ENCODE peak calls at places on chromosome 22, in four cellular contexts. G, U, N and X are unnamed samples. For H3K36me3, the result is how much of the 10 kb centered on the place peaks cover.

GRCh38 chr22:27283714-27284113 is 517.8 kb downstream of the MN1 start:
- DNase-seq in G (no peak), U (no peak), N (no peak), X (no peak)

GRCh38 chr22:33969052-33969451 is 48.8 kb upstream of the LARGE1 start:
- DNase-seq in G (no peak), U (no peak), N (no peak), X (no peak)

GRCh38 chr22:40593460-40594273 is 42.9 kb downstream of the MRTFA start:
- DNase-seq in G (no peak), U (no peak), N (no peak), X (no peak)

GRCh38 chr22:38868886-38869381 is 3.1 kb downstream of the CBX6 start:
- DNase-seq in G (peak), U (peak), N (peak), X (peak)

GRCh38 chr22:49525776-49526535 is 301.7 kb downstream of the BRD1 start:
- DNase-seq in G (no peak), U (no peak), N (no peak), X (peak)

GRCh38 chr22:50621491-50621880 is 6.5 kb downstream of the ARSA start:
- DNase-seq in G (no peak), U (peak), N (no peak), X (no peak)

GRCh38 chr22:39725351-39726035 is 154.9 kb downstream of the CACNA1I start:
- DNase-seq in G (no peak), U (peak), N (peak), X (no peak)

GRCh38 chr22:49360746-49361145 is 466.9 kb downstream of the BRD1 start:
- DNase-seq in G (no peak), U (no peak), N (no peak), X (no peak)

GRCh38 chr22:31399211-31400022 is at the start of gene DRG1:
- DNase-seq in G (peak), U (peak), N (peak), X (peak)

GRCh38 chr22:39396797-39397195 is 2.8 kb upstream of the TAB1 start:
- DNase-seq in G (no peak), U (no peak), N (no peak), X (no peak)

GRCh38 chr22:28395920-28396447 is 283.7 kb downstream of the TTC28 start:
- DNase-seq in G (no peak), U (no peak), N (no peak), X (no peak)

GRCh38 chr22:50627452-50627913 is 469 bp downstream of the ARSA start:
- DNase-seq in G (no peak), U (no peak), N (peak), X (peak)

GRCh38 chr22:27597703-27598444 is 203.7 kb downstream of the MN1 start:
- DNase-seq in G (no peak), U (no peak), N (no peak), X (no peak)

GRCh38 chr22:46598737-46599424 is 21.3 kb upstream of the GRAMD4 start:
- DNase-seq in G (no peak), U (no peak), N (no peak), X (no peak)
- TF ChIP-seq CTCF in G (no peak), U (no peak), N (no peak), X (no peak)

GRCh38 chr22:36282078-36282831 is 29.3 kb downstream of the APOL1 start:
- DNase-seq in G (no peak), U (peak), N (no peak), X (no peak)
- H3K36me3 ChIP-seq in G (half or more), U (half or more), N (half or more), X (half or more)

DNA sequence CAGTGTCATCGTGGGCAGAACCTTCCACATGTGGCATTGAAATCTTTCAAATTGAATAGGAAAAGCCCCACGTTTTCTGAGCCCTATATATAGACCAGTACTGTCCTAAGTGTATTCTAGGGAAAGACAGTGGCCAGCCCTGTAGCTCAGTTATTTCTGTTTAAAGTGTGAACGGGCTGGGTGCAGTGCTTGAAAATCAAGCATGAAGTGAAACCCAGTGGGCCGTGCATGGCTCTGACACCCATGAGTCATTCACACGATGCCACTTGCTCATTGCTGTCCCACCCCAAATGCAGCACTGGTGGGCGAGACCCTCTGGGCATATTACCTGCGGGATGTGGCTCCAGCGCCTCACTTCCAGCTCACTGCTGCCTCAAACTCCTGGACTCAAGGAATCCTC is 29.8 kb upstream of the CCDC188 start:
- DNase-seq in G (no peak), U (no peak), N (no peak), X (no peak)
- TF ChIP-seq CTCF in G (no peak), U (no peak), N (no peak), X (no peak)

DNA sequence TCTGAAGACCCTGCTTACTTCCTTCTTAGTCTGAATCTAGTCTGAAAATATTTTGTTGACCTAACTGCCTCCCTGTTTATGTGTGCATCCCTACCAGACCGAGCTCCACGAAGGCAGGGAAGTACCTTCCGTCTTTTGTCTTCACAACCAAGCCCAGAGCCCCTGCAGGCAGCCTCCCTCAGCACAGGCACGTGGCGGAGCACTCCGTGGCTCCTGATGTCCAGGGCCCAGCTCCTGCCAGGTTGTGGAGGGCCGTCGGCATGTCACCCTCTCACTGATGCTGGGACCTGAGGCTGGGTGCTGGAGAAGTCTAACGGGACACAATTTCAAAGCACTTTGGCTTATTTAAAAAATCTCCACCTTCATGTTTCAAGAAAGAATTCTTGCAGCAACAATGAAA is 59.4 kb upstream of the CLTCL1 start:
- DNase-seq in G (no peak), U (no peak), N (no peak), X (no peak)
- H3K36me3 ChIP-seq in G (under half), U (half or more), N (half or more), X (under half)

GRCh38 chr22:43159484-43160178 is 8.3 kb downstream of the TSPO start:
- DNase-seq in G (no peak), U (no peak), N (peak), X (peak)
- TF ChIP-seq CTCF in G (no peak), U (peak), N (peak), X (peak)

GRCh38 chr22:37306494-37306829 is 24.2 kb downstream of the CYTH4 start:
- DNase-seq in G (no peak), U (no peak), N (no peak), X (no peak)

GRCh38 chr22:37303821-37304274 is 21.5 kb downstream of the CYTH4 start:
- DNase-seq in G (peak), U (peak), N (no peak), X (no peak)

GRCh38 chr22:37305873-37306272 is 23.6 kb downstream of the CYTH4 start:
- DNase-seq in G (no peak), U (no peak), N (no peak), X (no peak)

GRCh38 chr22:37302617-37303555 is 20.6 kb downstream of the CYTH4 start:
- DNase-seq in G (no peak), U (no peak), N (no peak), X (no peak)

DNA sequence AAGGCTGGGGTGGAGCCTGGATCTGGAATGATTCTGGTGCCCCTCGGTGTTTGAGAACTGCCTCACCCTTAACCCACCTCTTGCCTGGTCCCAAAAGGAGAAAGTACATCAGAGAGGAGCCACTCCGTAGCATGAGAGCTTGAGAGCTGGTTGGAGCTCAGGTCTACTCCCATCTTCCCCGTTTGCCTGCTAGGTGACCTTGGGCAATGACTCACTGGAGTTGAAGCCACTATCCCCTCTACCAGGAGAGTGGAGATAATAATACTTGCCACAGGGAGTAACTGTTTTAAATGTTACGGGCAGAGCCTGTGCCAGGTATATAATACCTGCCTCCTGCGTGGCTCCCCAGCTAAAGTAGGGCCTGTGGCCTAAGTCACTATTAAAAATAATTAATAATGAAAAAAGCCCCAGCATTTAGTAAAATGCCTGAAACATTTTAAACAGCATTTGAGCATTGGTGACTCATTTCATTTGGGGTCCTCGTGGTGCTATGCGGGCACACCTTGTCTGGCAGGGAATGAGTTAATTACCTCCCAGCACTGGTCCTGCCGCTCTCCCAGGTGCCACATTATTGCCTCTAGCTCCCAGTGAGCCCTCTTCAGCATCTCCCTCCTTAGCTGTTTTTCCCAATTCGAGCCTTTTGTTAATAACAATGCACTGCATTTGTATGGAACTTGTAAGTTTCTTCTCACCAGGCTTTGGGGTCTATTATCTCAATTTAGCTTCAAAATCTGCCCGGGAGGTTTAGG is 22.5 kb downstream of the CYTH4 start:
- DNase-seq in G (no peak), U (no peak), N (no peak), X (no peak)
- H3K36me3 ChIP-seq in G (under half), U (under half), N (under half), X (under half)

GRCh38 chr22:43392385-43392989 is 19.3 kb upstream of the MPPED1 start:
- DNase-seq in G (no peak), U (no peak), N (peak), X (no peak)
- TF ChIP-seq CTCF in G (no peak), U (no peak), N (no peak), X (no peak)

GRCh38 chr22:45335021-45335818 is 25.5 kb downstream of the FAM118A start:
- DNase-seq in G (no peak), U (no peak), N (peak), X (no peak)

GRCh38 chr22:45337536-45337935 is 27.8 kb downstream of the FAM118A start:
- DNase-seq in G (no peak), U (no peak), N (no peak), X (no peak)

GRCh38 chr22:45334528-45334927 is 24.8 kb downstream of the FAM118A start:
- DNase-seq in G (no peak), U (no peak), N (no peak), X (no peak)

GRCh38 chr22:45336971-45337431 is 27.3 kb downstream of the FAM118A start:
- DNase-seq in G (peak), U (no peak), N (no peak), X (peak)

DNA sequence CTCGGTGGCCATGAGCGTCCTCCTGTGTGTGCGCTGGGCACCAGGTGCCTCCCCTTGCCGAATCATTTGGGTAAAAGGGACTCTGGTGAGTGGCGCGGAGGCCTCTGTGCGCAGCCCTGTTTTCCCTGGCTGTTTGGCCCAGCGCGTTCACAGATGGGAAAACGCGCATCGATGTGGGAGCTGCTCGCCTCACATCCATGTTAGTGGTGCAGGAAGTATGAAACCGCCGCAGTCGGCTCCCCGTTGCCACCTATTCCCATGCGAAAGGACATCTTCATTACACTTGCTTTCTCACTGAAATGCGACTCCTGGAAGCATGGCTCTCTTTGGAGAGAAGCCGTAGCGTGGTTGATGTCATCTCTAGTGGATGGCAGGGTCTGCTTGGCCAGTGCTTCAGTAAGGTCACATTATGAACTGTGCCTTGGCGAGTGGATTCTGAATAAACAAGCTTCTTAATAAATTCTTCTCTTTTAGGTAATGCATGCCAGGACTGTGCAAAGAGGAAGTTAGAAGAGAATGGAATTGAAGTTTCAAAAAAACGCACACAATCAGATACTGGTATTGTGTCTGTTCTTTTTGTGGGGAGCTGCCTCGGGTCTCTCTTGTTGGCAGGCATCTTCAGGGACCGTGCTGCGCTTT is 26.2 kb downstream of the FAM118A start:
- DNase-seq in G (no peak), U (no peak), N (no peak), X (no peak)
- H3K36me3 ChIP-seq in G (under half), U (under half), N (half or more), X (under half)

DNA sequence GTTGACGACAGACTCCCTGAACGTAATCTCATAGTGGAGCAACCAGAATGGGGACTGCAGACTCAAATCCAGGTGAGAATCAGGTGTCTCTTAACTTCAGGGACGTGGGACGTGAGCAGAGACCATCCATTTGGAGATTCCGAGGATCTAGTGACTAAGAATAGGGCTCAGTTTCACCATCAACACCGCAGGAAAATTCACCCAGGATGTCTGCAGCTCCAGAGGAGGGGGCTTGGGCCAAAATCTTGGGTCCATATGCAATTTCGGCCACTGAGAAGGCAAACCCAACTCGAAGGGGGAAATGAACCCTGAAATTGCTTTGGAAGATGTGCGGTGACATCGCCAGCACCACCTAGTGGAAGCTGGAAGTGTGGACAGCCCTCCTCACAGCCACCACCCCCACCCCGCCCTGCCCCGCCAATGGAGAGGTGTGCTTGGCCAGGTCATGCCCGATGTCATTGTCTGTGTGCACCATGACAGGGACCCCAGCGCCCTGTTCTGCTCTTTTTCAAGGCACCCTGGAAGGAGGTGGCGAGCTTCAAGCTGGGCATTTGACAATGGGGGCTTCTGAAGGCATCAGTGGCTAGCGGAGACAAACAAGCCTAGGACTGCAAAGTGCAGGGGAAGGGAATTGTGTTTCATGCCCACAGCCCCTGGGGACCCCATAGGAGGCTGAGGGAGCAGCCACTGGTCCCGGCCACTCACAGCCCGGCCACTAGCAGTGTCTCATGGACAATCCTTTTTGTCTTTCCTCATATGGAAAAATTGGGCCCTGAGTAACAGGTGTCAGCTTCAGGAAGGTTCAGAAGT is 24.8 kb downstream of the APOL1 start:
- DNase-seq in G (no peak), U (peak), N (peak), X (peak)
- TF ChIP-seq CTCF in G (peak), U (peak), N (peak), X (peak)

GRCh38 chr22:32401486-32401885 is 10.6 kb downstream of the RTCB start:
- DNase-seq in G (no peak), U (no peak), N (no peak), X (no peak)
- H3K36me3 ChIP-seq in G (under half), U (half or more), N (half or more), X (under half)